ENCODE peak calls at places on chromosome 6, in five cellular contexts. N is adrenal gland, Y is astrocyte, R is Peyer's patch, B is hepatocyte. Z is an unnamed sample.
A peak's percentile ranks its signal among the peaks of the same experiment; 100 is the strongest.

GRCh38 chr6:150146436-150146835 is 3.6 kb downstream of the PPP1R14C start:
- DNase-seq in N (no peak), Y (no peak), R (no peak), B (no peak), Z (no peak)

GRCh38 chr6:158060447-158061360 is 79.0 kb downstream of the SYNJ2 start:
- DNase-seq in N (peak; percentile 99), Y (peak; percentile 96), R (peak; percentile 61), B (peak; percentile 70), Z (no peak)

GRCh38 chr6:113936093-113936934 is 34.6 kb downstream of the HDAC2 start:
- DNase-seq in N (no peak), Y (peak; percentile 39), R (no peak), B (peak; percentile 59), Z (no peak)

GRCh38 chr6:37783831-37784584 is 35.5 kb upstream of the ZFAND3 start:
- DNase-seq in N (no peak), Y (no peak), R (peak; percentile 52), B (peak; percentile 41), Z (no peak)

GRCh38 chr6:105985098-105985815 is 100.9 kb upstream of the PRDM1 start:
- DNase-seq in N (no peak), Y (no peak), R (peak; percentile 67), B (no peak), Z (no peak)

GRCh38 chr6:113381957-113382356 is 475.2 kb upstream of the MARCKS start:
- DNase-seq in N (peak; percentile 27), Y (peak; percentile 79), R (peak; percentile 53), B (no peak), Z (no peak)

GRCh38 chr6:105892577-105893262 is 193.4 kb upstream of the PRDM1 start:
- DNase-seq in N (no peak), Y (peak; percentile 27), R (peak; percentile 68), B (peak; percentile 20), Z (no peak)

GRCh38 chr6:56911847-56912246 is 43.1 kb upstream of the BEND6 start:
- DNase-seq in N (no peak), Y (peak; percentile 85), R (no peak), B (no peak), Z (no peak)

GRCh38 chr6:131995924-131996323 is 44.8 kb upstream of the CCN2 start:
- DNase-seq in N (no peak), Y (peak; percentile 90), R (no peak), B (no peak), Z (no peak)

GRCh38 chr6:74879234-74879633 is 326.6 kb downstream of the COL12A1 start:
- DNase-seq in N (no peak), Y (peak; percentile 78), R (no peak), B (no peak), Z (no peak)

GRCh38 chr6:93784794-93785757 is 365.7 kb upstream of the EPHA7 start:
- DNase-seq in N (peak; percentile 17), Y (peak; percentile 72), R (no peak), B (no peak), Z (no peak)

GRCh38 chr6:80181352-80182081 is 75.0 kb downstream of the BCKDHB start:
- DNase-seq in N (no peak), Y (no peak), R (no peak), B (no peak), Z (no peak)

GRCh38 chr6:35473075-35473848 is 5.1 kb downstream of the RPL10A start:
- DNase-seq in N (no peak), Y (no peak), R (no peak), B (no peak), Z (no peak)

GRCh38 chr6:15403094-15403493 is 157.2 kb downstream of the JARID2 start:
- DNase-seq in N (no peak), Y (no peak), R (no peak), B (no peak), Z (no peak)

GRCh38 chr6:70479236-70479635 is 65.9 kb downstream of the FAM135A start:
- DNase-seq in N (no peak), Y (peak; percentile 42), R (no peak), B (peak; percentile 30), Z (no peak)

GRCh38 chr6:134267917-134268361 is 50.0 kb downstream of the SGK1 start:
- DNase-seq in N (no peak), Y (no peak), R (no peak), B (peak; percentile 58), Z (no peak)

GRCh38 chr6:96162711-96163120 is 146.9 kb downstream of the FUT9 start:
- DNase-seq in N (no peak), Y (peak; percentile 32), R (no peak), B (no peak), Z (no peak)

GRCh38 chr6:137722749-137723272 is 144.2 kb upstream of the TNFAIP3 start:
- DNase-seq in N (no peak), Y (peak; percentile 57), R (no peak), B (no peak), Z (no peak)

GRCh38 chr6:53347250-53347920 is 1.4 kb downstream of the ELOVL5 start:
- DNase-seq in N (no peak), Y (peak; percentile 41), R (peak; percentile 67), B (peak; percentile 28), Z (no peak)

GRCh38 chr6:72533601-72534000 is 88.3 kb upstream of the KCNQ5 start:
- DNase-seq in N (no peak), Y (peak; percentile 21), R (no peak), B (no peak), Z (no peak)

GRCh38 chr6:156190270-156190669 is 586.9 kb upstream of the ARID1B start:
- DNase-seq in N (no peak), Y (no peak), R (no peak), B (no peak), Z (no peak)

GRCh38 chr6:160260283-160261119 is 1.9 kb upstream of the SLC22A2 start:
- DNase-seq in N (no peak), Y (no peak), R (no peak), B (peak; percentile 55), Z (no peak)

GRCh38 chr6:49514571-49515484 is 15.1 kb downstream of the GLYATL3 start:
- DNase-seq in N (no peak), Y (no peak), R (no peak), B (no peak), Z (no peak)

GRCh38 chr6:159953091-159953581 is 15.7 kb upstream of the IGF2R start:
- DNase-seq in N (peak; percentile 70), Y (no peak), R (peak; percentile 53), B (peak; percentile 35), Z (no peak)

GRCh38 chr6:136640132-136640915 is 90.1 kb upstream of the MAP7 start:
- DNase-seq in N (peak; percentile 57), Y (peak; percentile 57), R (no peak), B (no peak), Z (no peak)

GRCh38 chr6:7137335-7138106 is 29.8 kb downstream of the RREB1 start:
- DNase-seq in N (peak; percentile 68), Y (peak; percentile 52), R (peak; percentile 78), B (no peak), Z (no peak)

GRCh38 chr6:30171677-30172471 is 8.5 kb downstream of the TRIM15 start:
- DNase-seq in N (no peak), Y (no peak), R (no peak), B (peak; percentile 52), Z (no peak)

GRCh38 chr6:123962508-123962907 is 158.8 kb downstream of the NKAIN2 start:
- DNase-seq in N (no peak), Y (no peak), R (peak; percentile 64), B (peak; percentile 69), Z (no peak)

GRCh38 chr6:35195120-35195780 is 18.5 kb upstream of the SCUBE3 start:
- DNase-seq in N (no peak), Y (no peak), R (no peak), B (no peak), Z (no peak)

GRCh38 chr6:32472781-32473377 is 33.2 kb downstream of the HLA-DRA start:
- DNase-seq in N (no peak), Y (no peak), R (no peak), B (no peak), Z (no peak)

GRCh38 chr6:3322366-3322890 is 63.7 kb downstream of the PSMG4 start:
- DNase-seq in N (no peak), Y (no peak), R (no peak), B (no peak), Z (no peak)

GRCh38 chr6:157533397-157533814 is 152.4 kb downstream of the ZDHHC14 start:
- DNase-seq in N (no peak), Y (no peak), R (no peak), B (no peak), Z (no peak)

GRCh38 chr6:142886431-142887170 is 58.4 kb downstream of the HIVEP2 start:
- DNase-seq in N (no peak), Y (peak; percentile 45), R (no peak), B (peak; percentile 41), Z (no peak)
- TF ChIP-seq CTCF in N (peak; percentile 5), Y (peak; percentile 26), R (peak; percentile 55), B (peak; percentile 41), Z (peak; percentile 74)

GRCh38 chr6:125746731-125747588 is 2.5 kb upstream of the HEY2 start:
- DNase-seq in N (peak; percentile 74), Y (peak; percentile 17), R (peak; percentile 87), B (peak; percentile 62), Z (no peak)

GRCh38 chr6:125743604-125744003 is 5.8 kb upstream of the HEY2 start:
- DNase-seq in N (no peak), Y (no peak), R (no peak), B (no peak), Z (no peak)

GRCh38 chr6:125747589-125748533 is 1.6 kb upstream of the HEY2 start:
- DNase-seq in N (no peak), Y (no peak), R (peak; percentile 62), B (peak; percentile 48), Z (no peak)

GRCh38 chr6:125746019-125746414 is 3.4 kb upstream of the HEY2 start:
- DNase-seq in N (no peak), Y (no peak), R (no peak), B (no peak), Z (no peak)

GRCh38 chr6:125745281-125746018 is 4.0 kb upstream of the HEY2 start:
- DNase-seq in N (no peak), Y (no peak), R (no peak), B (no peak), Z (no peak)
- H3K4me3 ChIP-seq in N (no peak overlapping the region), Y (no peak overlapping the region), R (no peak overlapping the region), B (no peak overlapping the region), Z (no peak overlapping the region)

DNA sequence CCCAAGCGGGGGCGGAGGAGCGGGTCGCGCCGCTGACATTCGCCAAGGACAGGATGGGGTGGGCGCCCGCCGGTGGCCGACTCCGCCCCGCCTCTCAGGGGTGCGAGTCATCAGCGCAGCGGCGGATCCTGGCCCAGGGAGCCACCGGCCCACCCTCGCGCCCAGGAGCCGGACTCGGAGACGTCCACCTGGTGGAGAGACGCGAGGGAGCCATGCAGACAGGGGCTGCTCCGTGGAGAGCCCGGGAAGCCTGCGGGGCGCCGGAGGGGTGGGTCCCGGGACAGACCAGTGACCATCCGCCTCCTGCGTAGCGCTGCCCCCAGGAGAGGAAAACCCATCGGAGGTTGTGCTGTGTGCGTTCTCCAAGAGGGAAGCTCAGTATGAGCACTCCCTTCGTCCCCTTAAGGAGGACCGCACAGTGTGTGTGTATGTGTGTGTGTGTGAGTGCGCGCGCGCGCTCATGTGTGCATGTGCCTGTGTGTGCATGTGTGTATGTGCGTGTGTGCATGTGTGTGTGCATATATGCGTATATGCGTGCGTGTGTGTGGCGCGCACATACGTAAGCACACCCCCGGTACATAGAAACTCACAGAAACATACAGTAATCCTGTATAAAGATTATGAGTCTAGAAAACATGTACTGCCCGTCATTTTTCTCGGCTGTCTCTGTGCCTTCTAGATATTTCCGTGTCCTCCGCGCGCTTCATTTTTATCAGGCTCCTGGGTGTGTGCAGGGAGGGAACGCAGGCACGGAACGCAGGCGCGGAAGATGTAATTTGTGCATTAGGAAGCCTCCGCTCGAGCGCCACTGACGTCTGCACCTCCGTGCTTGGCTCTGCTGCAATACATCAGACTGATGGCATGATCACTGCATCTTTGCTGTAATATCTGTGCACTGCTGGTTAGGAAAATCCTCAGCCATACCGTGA is 158.9 kb downstream of the TBXT start:
- DNase-seq in N (no peak), Y (peak; percentile 70), R (no peak), B (peak; percentile 59), Z (no peak)
- H3K27me3 ChIP-seq in N (no peaks in the 10 kb centered on the region), Y (no peaks in the 10 kb centered on the region), R (no peaks in the 10 kb centered on the region), B (peaks cover 66% of the 10 kb centered on the region), Z (peaks cover 18% of the 10 kb centered on the region)

GRCh38 chr6:43308101-43308989 is at the start of gene CRIP3:
- DNase-seq in N (no peak), Y (no peak), R (peak; percentile 63), B (peak; percentile 50), Z (no peak)
- TF ChIP-seq CTCF in N (no peak), Y (no peak), R (no peak), B (peak; percentile 8), Z (peak; percentile 38)

Z was measured in RWPE2.